ENCODE peak calls at places on chromosomes 1 and 21, in six cellular contexts. Y is HuH-7.5, A is thyroid gland, M is C1 segment of cervical spinal cord, C is GM23248, H is heart right ventricle. N is an unnamed sample.

GRCh38 chr1:196357913-196358312 is 250.3 kb downstream of the KCNT2 start:
- DNase-seq in M (no peak), Y (no peak), A (no peak), C (no peak), H (no peak), N (no peak)

GRCh38 chr1:13935336-13935735 is 235.3 kb downstream of the PRDM2 start:
- DNase-seq in A (no peak), H (no peak), M (no peak), Y (no peak), C (no peak), N (no peak)

GRCh38 chr1:65946960-65947359 is 154.3 kb downstream of the PDE4B start:
- DNase-seq in M (no peak), A (no peak), Y (no peak), C (peak; percentile 66), H (no peak), N (no peak)

GRCh38 chr1:91617242-91617837 is 116.7 kb downstream of the CDC7 start:
- DNase-seq in Y (peak; percentile 28), C (no peak), M (no peak), A (peak; percentile 60), H (peak; percentile 32), N (no peak)

GRCh38 chr1:97482022-97482421 is 438.8 kb downstream of the DPYD start:
- DNase-seq in H (no peak), M (no peak), C (no peak), A (no peak), Y (no peak), N (no peak)

GRCh38 chr1:206442101-206442500 is 28.2 kb upstream of the IKBKE start:
- DNase-seq in A (no peak), C (peak; percentile 87), Y (no peak), M (no peak), H (no peak), N (no peak)

GRCh38 chr21:16424331-16424749 is 694.6 kb downstream of the USP25 start:
- DNase-seq in M (no peak), H (no peak), C (no peak), A (no peak), Y (no peak), N (peak; percentile 5)

GRCh38 chr1:165354739-165355138 is 1.8 kb downstream of the LMX1A start:
- DNase-seq in H (no peak), Y (no peak), M (no peak), C (no peak), A (no peak), N (no peak)